ENCODE peak calls at places on chromosome 7, in six cellular contexts. T is HCT116, W is HL-60, H is transverse colon, R is prostate gland, V is sigmoid colon. X is an unnamed sample.

GRCh38 chr7:130875265-130875741 is 141.3 kb upstream of the KLF14 start:
- DNase-seq in W (no peak), R (no peak), H (peak), V (no peak), T (no peak), X (no peak)

GRCh38 chr7:132742152-132742551 is 165.9 kb upstream of the PLXNA4 start:
- DNase-seq in H (no peak), W (no peak), T (no peak), R (no peak), V (no peak), X (no peak)

GRCh38 chr7:115953554-115954248 is 76.9 kb downstream of the TFEC start:
- DNase-seq in R (no peak), T (no peak), H (no peak), W (no peak), V (no peak), X (no peak)

GRCh38 chr7:20783131-20783715 is 3.5 kb downstream of the SP8 start:
- DNase-seq in R (no peak), W (no peak), H (no peak), T (no peak), V (no peak), X (no peak)

GRCh38 chr7:70208236-70209063 is 610.2 kb downstream of the AUTS2 start:
- DNase-seq in T (no peak), W (no peak), V (no peak), H (no peak), R (no peak), X (no peak)

GRCh38 chr7:22292519-22292918 is 64.4 kb downstream of the RAPGEF5 start:
- DNase-seq in R (no peak), V (no peak), W (no peak), T (no peak), H (no peak), X (no peak)

GRCh38 chr7:144474800-144475521 is 71.5 kb upstream of the NOBOX start:
- DNase-seq in H (no peak), V (no peak), W (no peak), R (no peak), T (no peak), X (no peak)

GRCh38 chr7:146961617-146962016 is 845.0 kb downstream of the CNTNAP2 start:
- DNase-seq in R (no peak), T (no peak), H (no peak), W (peak), V (no peak), X (no peak)

GRCh38 chr7:32941996-32942782 is 15.1 kb upstream of the FKBP9 start:
- DNase-seq in T (no peak), V (peak), H (peak), R (peak), W (no peak), X (no peak)

GRCh38 chr7:78435355-78435754 is 636.8 kb downstream of the PHTF2 start:
- DNase-seq in R (no peak), V (no peak), T (no peak), H (no peak), W (no peak), X (no peak)

GRCh38 chr7:34652784-34653183 is 5.2 kb upstream of the NPSR1 start:
- DNase-seq in R (no peak), T (no peak), W (no peak), V (no peak), H (peak), X (no peak)

GRCh38 chr7:16638282-16639265 is 7.0 kb downstream of the ANKMY2 start:
- DNase-seq in H (no peak), T (no peak), W (no peak), V (no peak), R (no peak), X (no peak)

GRCh38 chr7:139362302-139362701 is 2.6 kb downstream of the LUC7L2 start:
- DNase-seq in T (no peak), R (no peak), W (no peak), H (no peak), V (no peak), X (no peak)

GRCh38 chr7:46385662-46386309 is 464.7 kb upstream of the IGFBP3 start:
- DNase-seq in R (no peak), H (no peak), W (no peak), T (no peak), V (no peak), X (no peak)

GRCh38 chr7:74083928-74084721 is 521 bp downstream of the LIMK1 start:
- DNase-seq in V (peak), W (peak), H (peak), R (no peak), T (no peak), X (no peak)

GRCh38 chr7:86846494-86847190 is 202.9 kb downstream of the GRM3 start:
- DNase-seq in T (no peak), W (no peak), R (no peak), H (peak), V (no peak), X (no peak)

GRCh38 chr7:88758355-88759215 is 915 bp upstream of the ZNF804B start:
- DNase-seq in W (no peak), T (no peak), R (peak), V (no peak), H (no peak), X (no peak)

GRCh38 chr7:139753079-139753692 is 24.6 kb downstream of the HIPK2 start:
- DNase-seq in R (no peak), W (no peak), T (no peak), H (peak), V (no peak), X (no peak)

GRCh38 chr7:28151965-28152364 is 28.6 kb downstream of the JAZF1 start:
- DNase-seq in V (no peak), H (no peak), T (no peak), R (no peak), W (no peak), X (no peak)

GRCh38 chr7:15508258-15508657 is 53.6 kb downstream of the AGMO start:
- DNase-seq in H (no peak), T (no peak), V (no peak), R (no peak), W (no peak), X (no peak)

GRCh38 chr7:135879238-135879637 is 97.9 kb downstream of the MTPN start:
- DNase-seq in T (no peak), W (no peak), R (no peak), V (no peak), H (no peak), X (peak)

GRCh38 chr7:44258423-44258760 is 57.6 kb downstream of the YKT6 start:
- DNase-seq in R (no peak), H (no peak), T (no peak), V (no peak), W (no peak), X (no peak)

GRCh38 chr7:73773700-73774517 is 3.8 kb upstream of the CLDN3 start:
- DNase-seq in V (no peak), H (peak), R (no peak), T (no peak), W (no peak), X (no peak)

GRCh38 chr7:108407674-108408073 is 48.6 kb downstream of the NRCAM start:
- DNase-seq in R (no peak), T (no peak), V (no peak), W (no peak), H (no peak), X (no peak)

GRCh38 chr7:134365341-134366054 is 48.8 kb upstream of the SLC35B4 start:
- DNase-seq in R (no peak), T (no peak), V (no peak), H (no peak), W (no peak), X (no peak)

GRCh38 chr7:25025218-25025671 is 45.3 kb upstream of the OSBPL3 start:
- DNase-seq in H (no peak), T (no peak), V (no peak), R (no peak), W (no peak), X (no peak)

GRCh38 chr7:33185786-33186185 is 56.4 kb downstream of the BBS9 start:
- DNase-seq in V (no peak), T (peak), R (no peak), H (no peak), W (peak), X (no peak)

GRCh38 chr7:26153246-26153822 is 1.3 kb downstream of the NFE2L3 start:
- DNase-seq in H (peak), W (no peak), V (no peak), T (no peak), R (no peak), X (no peak)

GRCh38 chr7:42479452-42480303 is 242.7 kb upstream of the GLI3 start:
- DNase-seq in W (no peak), R (peak), V (no peak), H (no peak), T (no peak), X (no peak)

GRCh38 chr7:43454936-43455518 is 127.9 kb upstream of the STK17A start:
- DNase-seq in V (no peak), T (peak), W (no peak), R (no peak), H (no peak), X (no peak)

GRCh38 chr7:158191671-158192070 is 396.0 kb downstream of the PTPRN2 start:
- DNase-seq in V (no peak), W (no peak), H (no peak), T (no peak), R (no peak), X (no peak)

GRCh38 chr7:131244259-131244852 is 83.3 kb upstream of the MKLN1 start:
- DNase-seq in R (no peak), H (peak), W (no peak), V (peak), T (peak), X (peak)

GRCh38 chr7:82932516-82932915 is 230.2 kb downstream of the PCLO start:
- DNase-seq in H (no peak), R (no peak), T (no peak), W (no peak), V (no peak), X (no peak)

GRCh38 chr7:32522746-32523145 is 27.5 kb downstream of the AVL9 start:
- DNase-seq in H (no peak), W (no peak), R (no peak), T (no peak), V (no peak), X (peak)

GRCh38 chr7:142800699-142801260 is 30.0 kb downstream of the PRSS2 start:
- DNase-seq in R (no peak), V (no peak), H (no peak), T (no peak), W (no peak), X (peak)
- H3K27ac ChIP-seq in R (no peak), V (no peak), H (peak), T (no peak), W (no peak), X (no peak)

DNA sequence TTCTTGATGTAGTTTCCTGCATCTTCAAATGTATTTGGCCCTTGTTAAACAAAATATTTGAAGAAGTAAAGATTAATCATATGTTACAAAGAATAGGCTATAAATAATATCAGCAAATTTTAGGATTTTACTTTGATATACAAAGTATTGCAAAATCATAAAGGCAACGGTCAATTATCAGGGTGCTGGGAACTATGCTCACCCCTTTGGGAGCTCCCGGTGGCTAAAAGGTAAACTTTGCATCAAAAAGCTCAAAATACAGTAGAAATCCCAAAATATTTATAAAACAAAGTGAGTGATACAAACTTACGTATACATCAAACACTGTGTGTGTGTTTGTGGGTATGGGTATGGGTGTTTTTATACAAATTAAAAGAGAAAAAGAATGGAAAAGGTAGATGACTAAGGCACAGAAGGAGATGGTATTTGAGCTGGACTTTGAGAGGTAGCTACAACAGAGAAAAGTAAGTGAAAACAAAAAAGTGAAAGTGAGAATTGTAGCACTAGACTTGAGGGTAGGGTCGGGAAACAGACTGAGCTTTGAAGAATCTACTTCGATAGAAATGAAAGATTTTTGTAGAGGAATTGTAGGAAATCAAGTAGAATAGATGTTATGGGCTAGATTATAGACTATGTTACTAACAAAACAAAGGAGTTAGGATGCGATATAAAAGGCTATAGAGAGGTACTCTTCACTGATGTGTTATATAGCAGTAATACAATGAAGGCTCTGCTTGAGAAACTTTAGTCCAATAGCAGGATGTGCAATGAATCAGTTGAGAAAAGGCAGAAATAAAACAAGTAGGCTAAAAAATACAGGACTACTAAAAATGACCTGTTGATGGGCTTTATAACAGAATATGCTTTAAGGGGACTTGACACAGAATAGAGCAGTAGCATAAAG is 52.8 kb downstream of the GNAT3 start:
- DNase-seq in R (no peak), H (no peak), V (no peak), T (no peak), W (no peak), X (no peak)
- TF ChIP-seq POLR2AphosphoS5 in R (no peak), H (no peak), V (no peak), T (no peak), W (no peak), X (no peak)

GRCh38 chr7:2564970-2565546 is 6.3 kb downstream of the IQCE start:
- DNase-seq in V (no peak), T (no peak), W (no peak), R (no peak), H (peak), X (no peak)

GRCh38 chr7:2567663-2568238 is 9.0 kb downstream of the IQCE start:
- DNase-seq in H (no peak), R (no peak), V (no peak), T (no peak), W (no peak), X (no peak)

GRCh38 chr7:2566348-2566889 is 7.6 kb downstream of the IQCE start:
- DNase-seq in V (no peak), R (no peak), T (no peak), W (no peak), H (no peak), X (no peak)

GRCh38 chr7:2568521-2569223 is 9.9 kb downstream of the IQCE start:
- DNase-seq in W (no peak), R (no peak), T (no peak), V (no peak), H (no peak), X (no peak)

GRCh38 chr7:2566890-2567662 is 8.3 kb downstream of the IQCE start:
- DNase-seq in T (no peak), H (peak), R (no peak), W (no peak), V (no peak), X (no peak)
- H3K4me3 ChIP-seq in T (no peak), H (no peak), R (no peak), W (no peak), V (no peak), X (peak)

DNA sequence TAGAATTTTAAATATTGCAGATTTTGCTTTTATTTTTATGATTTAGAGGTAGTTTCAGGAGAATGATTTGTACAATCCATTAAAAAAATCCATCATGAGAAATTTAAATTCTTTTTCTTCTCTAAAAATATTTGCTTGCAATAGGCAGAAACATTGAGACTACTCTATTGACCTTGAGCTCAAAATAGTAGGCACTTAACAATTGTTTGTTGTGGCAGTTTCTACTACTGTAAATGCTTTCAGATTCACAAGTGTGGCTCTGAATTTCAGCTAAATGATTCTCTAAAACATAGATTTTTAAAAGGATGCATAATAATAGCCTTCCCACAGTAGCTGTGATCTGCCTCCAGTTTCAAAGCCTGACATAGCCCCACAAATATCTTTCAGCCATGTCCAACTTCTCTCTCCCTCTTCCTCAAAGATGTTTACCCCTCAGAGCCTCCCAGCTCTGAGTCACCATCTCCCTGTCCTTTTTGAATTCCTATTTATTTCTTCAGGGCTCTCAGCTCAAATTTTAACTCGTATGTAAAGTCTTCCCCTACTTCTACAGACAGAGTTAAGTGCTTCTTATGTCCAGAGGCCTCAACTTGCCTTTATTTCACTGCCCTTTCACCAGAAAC is 160.5 kb downstream of the AOAH start:
- DNase-seq in T (no peak), H (no peak), R (no peak), V (no peak), W (no peak), X (no peak)
- H3K27ac ChIP-seq in T (no peak), H (no peak), R (no peak), V (no peak), W (no peak), X (peak)

GRCh38 chr7:100546129-100546867 is 7.3 kb downstream of the AGFG2 start:
- DNase-seq in T (no peak), W (no peak), R (no peak), H (peak), V (no peak), X (no peak)

GRCh38 chr7:100544386-100544785 is 5.4 kb downstream of the AGFG2 start:
- DNase-seq in V (no peak), H (no peak), W (no peak), R (no peak), T (no peak), X (no peak)

GRCh38 chr7:100546868-100547800 is 8.1 kb downstream of the AGFG2 start:
- DNase-seq in R (no peak), V (no peak), T (no peak), H (peak), W (no peak), X (no peak)

GRCh38 chr7:100544949-100545635 is 6.1 kb downstream of the AGFG2 start:
- DNase-seq in W (no peak), H (no peak), T (no peak), V (no peak), R (peak), X (no peak)

GRCh38 chr7:100545636-100546128 is 6.7 kb downstream of the AGFG2 start:
- DNase-seq in V (peak), T (peak), W (no peak), R (peak), H (peak), X (no peak)
- TF ChIP-seq POLR2AphosphoS5 in V (peak), T (peak), W (no peak), R (peak), H (no peak), X (peak)

DNA sequence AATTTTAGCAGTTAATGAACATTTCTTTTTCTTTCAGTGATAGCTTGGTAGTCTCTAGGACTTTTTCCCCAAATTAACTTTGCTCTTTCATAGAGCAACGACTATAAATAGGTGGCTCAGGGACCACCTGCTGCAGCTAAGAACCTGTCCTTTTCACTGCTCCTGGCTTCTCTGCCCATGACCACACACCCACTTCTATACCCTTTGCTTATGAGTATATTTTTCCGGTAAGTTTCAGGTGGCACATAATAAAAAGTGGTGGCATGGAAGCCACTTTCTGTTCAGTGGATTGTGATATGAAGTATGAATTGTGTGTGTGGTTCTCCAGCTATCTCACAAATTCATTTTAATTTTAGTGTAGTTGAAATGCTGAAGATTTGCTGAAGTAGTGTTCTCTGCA is 1.2 kb downstream of the ING3 start:
- DNase-seq in V (no peak), H (no peak), R (no peak), T (no peak), W (no peak), X (no peak)
- H3K4me3 ChIP-seq in V (no peak), H (peak), R (no peak), T (peak), W (peak), X (peak)

GRCh38 chr7:106538638-106539037 is 122.3 kb downstream of the CCDC71L start:
- DNase-seq in W (no peak), V (no peak), T (no peak), R (no peak), H (no peak), X (peak)

GRCh38 chr7:106548491-106548890 is 112.5 kb downstream of the CCDC71L start:
- DNase-seq in R (no peak), V (no peak), W (no peak), T (no peak), H (no peak), X (peak)

GRCh38 chr7:106542550-106543220 is 118.3 kb downstream of the CCDC71L start:
- DNase-seq in R (peak), H (peak), T (peak), V (peak), W (no peak), X (peak)

GRCh38 chr7:106545275-106545674 is 115.7 kb downstream of the CCDC71L start:
- DNase-seq in V (no peak), H (no peak), R (no peak), W (no peak), T (no peak), X (peak)

GRCh38 chr7:106543221-106543757 is 117.7 kb downstream of the CCDC71L start:
- DNase-seq in R (no peak), V (no peak), W (no peak), H (no peak), T (no peak), X (peak)
- H3K27ac ChIP-seq in R (peak), V (peak), W (no peak), H (peak), T (no peak), X (peak)

GRCh38 chr7:40717242-40717641 is 582.4 kb downstream of the SUGCT start:
- DNase-seq in T (peak), R (no peak), H (peak), W (no peak), V (no peak), X (no peak)
- TF ChIP-seq POLR2AphosphoS5 in T (peak), R (no peak), H (no peak), W (no peak), V (no peak), X (no peak)